ENCODE peak calls at places on chromosomes 1 and 21, in ten cellular contexts. G is MV-4-11; O is Ammon's horn; A is stimulated activated CD4-positive, alpha-beta T cell treated with anti-CD3 and anti-CD28 coated beads, Interleukin-15, amount 100 ng/mL, for 24 hours; X is DND-41; D is endodermal cell; L is fibroblast of lung; H is kidney tubule cell; F is ELF-1; E is posterior cingulate gyrus. Q is an unnamed sample.

GRCh38 chr1:31709060-31709459 is 5.2 kb upstream of the COL16A1 start:
- DNase-seq in H (no peak), L (no peak), A (no peak), D (no peak), G (no peak), O (no peak), E (no peak), F (no peak), X (no peak), Q (no peak)

GRCh38 chr1:30520461-30520860 is 202.9 kb downstream of the MATN1 start:
- DNase-seq in F (no peak), G (no peak), X (no peak), H (no peak), E (no peak), L (no peak), D (peak; percentile 5), A (no peak), O (no peak), Q (no peak)

GRCh38 chr21:35198004-35198403 is 148.9 kb upstream of the RUNX1 start:
- DNase-seq in A (no peak), D (no peak), X (no peak), O (no peak), H (peak; percentile 98), L (peak; percentile 74), F (no peak), E (no peak), G (no peak), Q (peak; percentile 68)

GRCh38 chr21:42570362-42570761 is 56.7 kb downstream of the SLC37A1 start:
- DNase-seq in X (no peak), O (no peak), H (no peak), F (no peak), E (no peak), G (no peak), D (no peak), L (no peak), A (no peak), Q (no peak)

GRCh38 chr1:20430355-20431290 is 55.4 kb downstream of the CAMK2N1 start:
- DNase-seq in G (no peak), F (peak; percentile 77), X (peak; percentile 45), D (peak; percentile 93), L (peak; percentile 37), O (peak; percentile 63), E (peak; percentile 88), H (peak; percentile 37), A (peak; percentile 55), Q (peak; percentile 82)

GRCh38 chr21:32403201-32403701 is 9.3 kb upstream of the EVA1C start:
- DNase-seq in O (peak; percentile 86), H (peak; percentile 61), L (peak; percentile 82), E (peak; percentile 89), D (peak; percentile 84), F (peak; percentile 71), X (peak; percentile 56), A (peak; percentile 70), G (peak; percentile 37), Q (peak; percentile 71)

GRCh38 chr1:24374891-24375786 is 38.4 kb downstream of the STPG1 start:
- DNase-seq in L (no peak), A (no peak), X (no peak), O (no peak), E (no peak), H (peak; percentile 35), F (peak; percentile 58), D (peak; percentile 80), G (no peak), Q (peak; percentile 52)

GRCh38 chr1:89608627-89609338 is 24.1 kb upstream of the LRRC8C start:
- DNase-seq in D (no peak), O (no peak), G (no peak), E (peak; percentile 79), H (no peak), A (peak; percentile 77), X (no peak), F (no peak), L (no peak), Q (no peak)

GRCh38 chr1:67463298-67463960 is 33.2 kb upstream of the SERBP1 start:
- DNase-seq in D (peak; percentile 76), E (peak; percentile 83), A (no peak), X (no peak), F (peak; percentile 58), L (peak; percentile 25), O (no peak), G (no peak), H (no peak), Q (peak; percentile 55)

GRCh38 chr1:100816049-100816448 is 78.6 kb downstream of the EXTL2 start:
- DNase-seq in D (no peak), G (peak; percentile 5), O (no peak), X (no peak), A (no peak), E (no peak), H (no peak), L (no peak), F (no peak), Q (no peak)

GRCh38 chr21:45959182-45959581 is 22.4 kb upstream of the COL6A1 start:
- DNase-seq in O (no peak), H (no peak), D (no peak), G (no peak), F (no peak), L (no peak), A (no peak), X (no peak), E (no peak), Q (no peak)

GRCh38 chr1:153777648-153778047 is 2.4 kb downstream of the SLC27A3 start:
- DNase-seq in D (no peak), A (no peak), L (no peak), F (no peak), G (no peak), H (peak; percentile 54), E (peak; percentile 88), O (peak; percentile 51), X (no peak), Q (no peak)

GRCh38 chr1:192967901-192968300 is 91.3 kb downstream of the UCHL5 start:
- DNase-seq in L (no peak), D (no peak), X (no peak), O (no peak), H (peak; percentile 37), A (no peak), G (peak; percentile 12), F (no peak), E (no peak), Q (peak; percentile 21)

GRCh38 chr1:186615332-186615731 is 64.9 kb downstream of the PTGS2 start:
- DNase-seq in D (no peak), A (no peak), X (no peak), O (no peak), G (no peak), E (no peak), F (no peak), H (no peak), L (no peak), Q (no peak)

GRCh38 chr1:172180886-172181285 is 239.6 kb upstream of the C1orf105 start:
- DNase-seq in E (peak; percentile 59), F (no peak), L (peak; percentile 78), H (no peak), A (peak; percentile 59), G (peak; percentile 57), X (peak; percentile 6), O (peak; percentile 67), D (no peak), Q (no peak)

GRCh38 chr1:226596531-226597165 is 48.1 kb downstream of the STUM start:
- DNase-seq in E (no peak), A (no peak), X (no peak), H (no peak), D (no peak), F (no peak), G (no peak), O (no peak), L (no peak), Q (no peak)

GRCh38 chr1:158496379-158496778 is 24.4 kb downstream of the OR10R2 start:
- DNase-seq in A (no peak), H (peak; percentile 30), E (no peak), D (no peak), O (peak; percentile 45), X (peak; percentile 51), G (peak; percentile 4), F (no peak), L (no peak), Q (peak; percentile 57)

GRCh38 chr1:92662048-92662447 is 122.9 kb downstream of the EVI5 start:
- DNase-seq in D (no peak), E (no peak), H (no peak), L (no peak), G (peak; percentile 43), F (no peak), O (no peak), A (no peak), X (no peak), Q (no peak)

GRCh38 chr1:172342584-172343245 is 77.8 kb upstream of the C1orf105 start:
- DNase-seq in F (no peak), E (no peak), O (no peak), H (peak; percentile 32), G (peak; percentile 71), X (no peak), L (no peak), D (no peak), A (no peak), Q (no peak)

GRCh38 chr1:39919545-39919944 is 17.8 kb upstream of the MYCL start:
- DNase-seq in E (no peak), F (peak; percentile 83), D (peak; percentile 84), X (peak; percentile 17), O (peak; percentile 70), L (peak; percentile 59), G (peak; percentile 62), H (peak; percentile 76), A (peak; percentile 60), Q (peak; percentile 86)

GRCh38 chr1:156643266-156644092 is 1.6 kb downstream of the BCAN start:
- DNase-seq in F (no peak), H (no peak), D (no peak), L (no peak), A (peak; percentile 37), E (peak; percentile 68), X (peak; percentile 69), O (no peak), G (peak; percentile 94), Q (peak; percentile 37)

GRCh38 chr1:10665930-10666850 is 130.3 kb downstream of the CASZ1 start:
- DNase-seq in F (no peak), E (no peak), O (no peak), G (no peak), L (no peak), A (no peak), D (no peak), X (no peak), H (peak; percentile 88), Q (no peak)

GRCh38 chr1:176656257-176656995 is 193.5 kb downstream of the PAPPA2 start:
- DNase-seq in A (no peak), X (no peak), D (no peak), F (no peak), O (peak; percentile 13), G (no peak), E (no peak), L (peak; percentile 66), H (peak; percentile 91), Q (peak; percentile 40)

GRCh38 chr1:220874201-220874655 is 5.0 kb upstream of the HLX start:
- DNase-seq in L (peak; percentile 70), G (peak; percentile 54), E (no peak), D (peak; percentile 85), X (peak; percentile 37), A (peak; percentile 30), F (no peak), H (peak; percentile 29), O (peak; percentile 69), Q (peak; percentile 58)

GRCh38 chr1:209802780-209803152 is 3.2 kb downstream of the IRF6 start:
- DNase-seq in G (no peak), L (no peak), E (no peak), A (no peak), O (no peak), X (no peak), D (no peak), F (no peak), H (no peak), Q (no peak)

GRCh38 chr1:21216835-21217811 is 40.4 kb upstream of the EIF4G3 start:
- DNase-seq in H (peak; percentile 67), A (peak; percentile 83), G (peak; percentile 24), D (peak; percentile 90), F (peak; percentile 66), X (peak; percentile 72), O (peak; percentile 41), E (peak; percentile 87), L (peak; percentile 45), Q (peak; percentile 75)

GRCh38 chr1:228212966-228213844 is 5.4 kb downstream of the OBSCN start:
- DNase-seq in F (peak; percentile 96), H (peak; percentile 86), L (peak; percentile 71), E (peak; percentile 93), A (peak; percentile 95), O (peak; percentile 82), X (peak; percentile 93), D (peak; percentile 97), G (peak; percentile 48), Q (peak; percentile 97)

GRCh38 chr1:151606384-151606783 is 5.5 kb upstream of the SNX27 start:
- DNase-seq in H (peak; percentile 90), A (no peak), L (no peak), O (no peak), D (no peak), X (no peak), F (no peak), G (no peak), E (no peak), Q (peak; percentile 72)